ENCODE peak calls at places on chromosomes 5 and 9, in five cellular contexts. R is ELF-1; F is CD8-positive, alpha-beta memory T cell; J is activated CD4-positive, CD25-positive, alpha-beta regulatory T cell; Y is CD8-positive, alpha-beta T cell. S is an unnamed sample.

GRCh38 chr9:109401169-109401989 is 80.5 kb upstream of the EPB41L4B start:
- DNase-seq in Y (no peak), F (no peak), J (no peak), R (peak; percentile 88), S (peak; percentile 25)

GRCh38 chr5:113022661-113023060 is 46.1 kb downstream of the DCP2 start:
- DNase-seq in F (peak; percentile 74), J (no peak), Y (no peak), R (no peak), S (no peak)

GRCh38 chr9:123302348-123303214 is 34.2 kb upstream of the STRBP start:
- DNase-seq in F (no peak), J (no peak), Y (no peak), R (no peak), S (no peak)

GRCh38 chr9:28866951-28867350 is 1293.7 kb upstream of the C9orf72 start:
- DNase-seq in Y (no peak), R (no peak), F (no peak), J (no peak), S (no peak)

GRCh38 chr9:91883503-91883902 is 66.5 kb downstream of the ROR2 start:
- DNase-seq in R (no peak), Y (no peak), F (no peak), J (no peak), S (no peak)

GRCh38 chr9:15229475-15229874 is 77.5 kb downstream of the TTC39B start:
- DNase-seq in F (no peak), R (no peak), J (no peak), Y (no peak), S (no peak)

GRCh38 chr5:120615967-120616645 is 152.0 kb downstream of the PRR16 start:
- DNase-seq in R (peak; percentile 27), J (no peak), F (no peak), Y (no peak), S (no peak)

GRCh38 chr9:122016789-122017188 is 76.3 kb downstream of the TTLL11 start:
- DNase-seq in R (no peak), J (no peak), F (no peak), Y (no peak), S (no peak)

GRCh38 chr5:129591508-129592160 is 131.5 kb downstream of the ADAMTS19 start:
- DNase-seq in J (no peak), R (no peak), Y (no peak), F (no peak), S (no peak)

GRCh38 chr5:178793156-178793555 is 62.7 kb upstream of the ZNF354A start:
- DNase-seq in J (no peak), R (peak; percentile 61), Y (no peak), F (no peak), S (peak; percentile 56)

GRCh38 chr9:113598883-113599282 is 135.4 kb downstream of the RGS3 start:
- DNase-seq in F (no peak), J (no peak), Y (no peak), R (no peak), S (no peak)

GRCh38 chr5:150303070-150303595 is 428 bp upstream of the ARSI start:
- DNase-seq in F (no peak), J (no peak), R (no peak), Y (no peak), S (no peak)

GRCh38 chr9:130857864-130858730 is 23.0 kb downstream of the ABL1 start:
- DNase-seq in J (no peak), R (no peak), F (no peak), Y (no peak), S (no peak)

GRCh38 chr5:77893225-77893860 is 117.2 kb upstream of the TBCA start:
- DNase-seq in J (no peak), R (peak; percentile 50), F (no peak), Y (no peak), S (no peak)

GRCh38 chr9:112439171-112439570 is 47.5 kb upstream of the KIAA1958 start:
- DNase-seq in F (no peak), R (no peak), J (no peak), Y (no peak), S (no peak)

GRCh38 chr5:179250561-179251225 is 94.6 kb downstream of the ADAMTS2 start:
- DNase-seq in J (no peak), R (no peak), F (no peak), Y (no peak), S (no peak)

GRCh38 chr5:1118231-1118698 is 6.4 kb upstream of the SLC12A7 start:
- DNase-seq in J (no peak), Y (no peak), F (no peak), R (no peak), S (no peak)

GRCh38 chr5:131387236-131387635 is 123.4 kb downstream of the CDC42SE2 start:
- DNase-seq in Y (no peak), F (no peak), J (no peak), R (no peak), S (no peak)

GRCh38 chr5:53547226-53547625 is 13.2 kb upstream of the NDUFS4 start:
- DNase-seq in Y (no peak), R (no peak), J (no peak), F (no peak), S (no peak)

GRCh38 chr5:5229405-5229804 is 89.3 kb downstream of the ADAMTS16 start:
- DNase-seq in R (no peak), Y (no peak), J (no peak), F (no peak), S (no peak)

GRCh38 chr5:177319913-177320588 is 8.4 kb upstream of the MXD3 start:
- DNase-seq in Y (no peak), J (no peak), F (no peak), R (no peak), S (no peak)

GRCh38 chr9:107782381-107782780 is 292.8 kb upstream of the KLF4 start:
- DNase-seq in F (no peak), Y (no peak), J (no peak), R (no peak), S (no peak)

GRCh38 chr9:79567671-79568098 is 4.1 kb upstream of the TLE4 start:
- DNase-seq in Y (no peak), F (no peak), J (no peak), R (peak; percentile 43), S (no peak)

GRCh38 chr5:93677344-93678021 is 63.9 kb downstream of the POU5F2 start:
- DNase-seq in Y (no peak), F (no peak), R (peak; percentile 84), J (no peak), S (peak; percentile 83)

GRCh38 chr9:107437716-107438115 is 51.9 kb downstream of the KLF4 start:
- DNase-seq in F (no peak), Y (no peak), R (peak; percentile 52), J (no peak), S (no peak)

GRCh38 chr5:11062379-11062778 is 301.3 kb upstream of the DAP start:
- DNase-seq in F (no peak), Y (no peak), R (no peak), J (no peak), S (no peak)

GRCh38 chr9:37994639-37995347 is 74.2 kb downstream of the SHB start:
- DNase-seq in J (no peak), Y (no peak), R (no peak), F (no peak), S (peak; percentile 68)

GRCh38 chr9:137466041-137466799 is 7.1 kb upstream of the NSMF start:
- DNase-seq in J (no peak), R (no peak), F (no peak), Y (no peak), S (no peak)

GRCh38 chr5:109823597-109823996 is 133.9 kb downstream of the MAN2A1 start:
- DNase-seq in J (no peak), F (no peak), R (no peak), Y (no peak), S (no peak)

GRCh38 chr5:10859393-10860195 is 98.6 kb upstream of the DAP start:
- DNase-seq in J (no peak), R (peak; percentile 37), Y (no peak), F (no peak), S (no peak)

GRCh38 chr5:161847896-161848510 is at the start of gene GABRA1:
- DNase-seq in Y (no peak), J (no peak), F (no peak), R (peak; percentile 26), S (peak; percentile 9)

GRCh38 chr5:82924241-82924989 is 152.8 kb downstream of the TMEM167A start:
- DNase-seq in R (no peak), Y (no peak), F (no peak), J (no peak), S (no peak)

GRCh38 chr5:172731286-172732073 is 39.5 kb downstream of the DUSP1 start:
- DNase-seq in J (no peak), Y (no peak), R (peak; percentile 71), F (no peak), S (no peak)

GRCh38 chr9:119216891-119217290 is 152.3 kb downstream of the BRINP1 start:
- DNase-seq in F (no peak), R (no peak), J (no peak), Y (no peak), S (no peak)

GRCh38 chr9:135098400-135099105 is 11.1 kb downstream of the OLFM1 start:
- DNase-seq in J (no peak), Y (no peak), F (no peak), R (peak; percentile 87), S (no peak)

S was measured in SK-N-DZ.